ENCODE peak calls at places on chromosome 3, in seven cellular contexts. One of them, this sample, is unnamed.
A peak's percentile ranks its signal among the peaks of the same experiment; 100 is the strongest.

GRCh38 chr3:100590114-100590839 is 19.1 kb upstream of the ADGRG7 start:
- DNase-seq in K562: peak; percentile 53
- DNase-seq in SK-N-SH: peak; percentile 68
- DNase-seq in GM12878: peak; percentile 68
- DNase-seq in HepG2: peak; percentile 66
- DNase-seq in HCT116: peak; percentile 63
- DNase-seq in H1: peak; percentile 67
- DNase-seq in this sample: peak; percentile 70

GRCh38 chr3:112395166-112395894 is 62.4 kb downstream of the CD200 start:
- DNase-seq in GM12878: no peak
- DNase-seq in K562: no peak
- DNase-seq in HepG2: no peak
- DNase-seq in SK-N-SH: no peak
- DNase-seq in HCT116: no peak
- DNase-seq in H1: no peak
- DNase-seq in this sample: no peak

GRCh38 chr3:155281892-155282291 is 11.6 kb downstream of the STRIT1 start:
- DNase-seq in SK-N-SH: no peak
- DNase-seq in HCT116: no peak
- DNase-seq in K562: no peak
- DNase-seq in GM12878: no peak
- DNase-seq in H1: no peak
- DNase-seq in HepG2: no peak
- DNase-seq in this sample: no peak

GRCh38 chr3:192261135-192261534 is 466.2 kb downstream of the FGF12 start:
- DNase-seq in H1: no peak
- DNase-seq in SK-N-SH: no peak
- DNase-seq in GM12878: no peak
- DNase-seq in K562: no peak
- DNase-seq in HepG2: no peak
- DNase-seq in HCT116: no peak
- DNase-seq in this sample: no peak

GRCh38 chr3:129971368-129972052 is 3.0 kb upstream of the TRH start:
- DNase-seq in HCT116: no peak
- DNase-seq in HepG2: peak; percentile 82
- DNase-seq in H1: peak; percentile 61
- DNase-seq in GM12878: no peak
- DNase-seq in SK-N-SH: no peak
- DNase-seq in K562: no peak
- DNase-seq in this sample: no peak

GRCh38 chr3:128497305-128498126 is 4.5 kb upstream of the GATA2 start:
- DNase-seq in HCT116: no peak
- DNase-seq in HepG2: no peak
- DNase-seq in K562: peak; percentile 79
- DNase-seq in H1: peak; percentile 97
- DNase-seq in GM12878: no peak
- DNase-seq in SK-N-SH: peak; percentile 95
- DNase-seq in this sample: no peak

GRCh38 chr3:13047296-13048165 is 25.7 kb downstream of the IQSEC1 start:
- DNase-seq in K562: no peak
- DNase-seq in GM12878: no peak
- DNase-seq in H1: no peak
- DNase-seq in HepG2: no peak
- DNase-seq in SK-N-SH: no peak
- DNase-seq in HCT116: no peak
- DNase-seq in this sample: no peak

GRCh38 chr3:50562866-50563265 is 4.7 kb downstream of the C3orf18 start:
- DNase-seq in SK-N-SH: no peak
- DNase-seq in HCT116: no peak
- DNase-seq in HepG2: no peak
- DNase-seq in K562: no peak
- DNase-seq in GM12878: no peak
- DNase-seq in H1: no peak
- DNase-seq in this sample: no peak

GRCh38 chr3:43866529-43867353 is 176.0 kb downstream of the ABHD5 start:
- DNase-seq in H1: no peak
- DNase-seq in K562: no peak
- DNase-seq in GM12878: no peak
- DNase-seq in HCT116: no peak
- DNase-seq in SK-N-SH: no peak
- DNase-seq in HepG2: no peak
- DNase-seq in this sample: peak; percentile 63

GRCh38 chr3:148420251-148420650 is 277.5 kb upstream of the AGTR1 start:
- DNase-seq in SK-N-SH: no peak
- DNase-seq in HepG2: no peak
- DNase-seq in K562: no peak
- DNase-seq in H1: no peak
- DNase-seq in GM12878: no peak
- DNase-seq in HCT116: no peak
- DNase-seq in this sample: no peak

GRCh38 chr3:189941679-189942078 is 179.0 kb downstream of the P3H2 start:
- DNase-seq in HepG2: peak; percentile 79
- DNase-seq in H1: no peak
- DNase-seq in GM12878: no peak
- DNase-seq in HCT116: no peak
- DNase-seq in K562: no peak
- DNase-seq in SK-N-SH: no peak
- DNase-seq in this sample: no peak

GRCh38 chr3:109337393-109337792 is at the start of gene DPPA4:
- DNase-seq in H1: no peak
- DNase-seq in GM12878: no peak
- DNase-seq in HepG2: no peak
- DNase-seq in SK-N-SH: no peak
- DNase-seq in K562: no peak
- DNase-seq in HCT116: no peak
- DNase-seq in this sample: no peak

GRCh38 chr3:181901626-181902025 is 189.9 kb downstream of the SOX2 start:
- DNase-seq in HCT116: no peak
- DNase-seq in GM12878: no peak
- DNase-seq in SK-N-SH: no peak
- DNase-seq in K562: no peak
- DNase-seq in H1: no peak
- DNase-seq in HepG2: no peak
- DNase-seq in this sample: no peak

GRCh38 chr3:47643092-47643491 is 64.4 kb upstream of the CSPG5 start:
- DNase-seq in SK-N-SH: no peak
- DNase-seq in H1: no peak
- DNase-seq in K562: no peak
- DNase-seq in HepG2: no peak
- DNase-seq in GM12878: no peak
- DNase-seq in HCT116: no peak
- DNase-seq in this sample: no peak

GRCh38 chr3:112688085-112688769 is 47.3 kb upstream of the CCDC80 start:
- DNase-seq in GM12878: no peak
- DNase-seq in H1: no peak
- DNase-seq in SK-N-SH: no peak
- DNase-seq in HCT116: no peak
- DNase-seq in HepG2: no peak
- DNase-seq in K562: no peak
- DNase-seq in this sample: no peak

GRCh38 chr3:69647710-69648109 is 91.6 kb upstream of the MITF start:
- DNase-seq in HepG2: no peak
- DNase-seq in HCT116: no peak
- DNase-seq in GM12878: no peak
- DNase-seq in K562: no peak
- DNase-seq in SK-N-SH: no peak
- DNase-seq in H1: no peak
- DNase-seq in this sample: no peak

GRCh38 chr3:85912981-85913380 is 954.2 kb downstream of the CADM2 start:
- DNase-seq in K562: no peak
- DNase-seq in HepG2: peak; percentile 1
- DNase-seq in H1: no peak
- DNase-seq in GM12878: no peak
- DNase-seq in SK-N-SH: no peak
- DNase-seq in HCT116: no peak
- DNase-seq in this sample: peak; percentile 33

GRCh38 chr3:194828926-194829325 is 143.2 kb downstream of the FAM43A start:
- DNase-seq in HepG2: no peak
- DNase-seq in HCT116: no peak
- DNase-seq in H1: no peak
- DNase-seq in SK-N-SH: no peak
- DNase-seq in GM12878: no peak
- DNase-seq in K562: no peak
- DNase-seq in this sample: no peak

GRCh38 chr3:68876112-68876713 is 56.1 kb downstream of the TAFA4 start:
- DNase-seq in SK-N-SH: peak; percentile 33
- DNase-seq in HepG2: peak; percentile 31
- DNase-seq in GM12878: peak; percentile 17
- DNase-seq in HCT116: peak; percentile 45
- DNase-seq in K562: peak; percentile 43
- DNase-seq in H1: no peak
- DNase-seq in this sample: peak; percentile 47

GRCh38 chr3:48038971-48039481 is 22.8 kb upstream of the MAP4 start:
- DNase-seq in HCT116: no peak
- DNase-seq in K562: no peak
- DNase-seq in HepG2: peak; percentile 30
- DNase-seq in H1: no peak
- DNase-seq in SK-N-SH: no peak
- DNase-seq in GM12878: no peak
- DNase-seq in this sample: no peak

GRCh38 chr3:2098398-2099027 is at the start of gene CNTN4:
- DNase-seq in HCT116: no peak
- DNase-seq in HepG2: peak; percentile 24
- DNase-seq in GM12878: no peak
- DNase-seq in H1: peak; percentile 81
- DNase-seq in SK-N-SH: peak; percentile 98
- DNase-seq in K562: no peak
- DNase-seq in this sample: no peak

GRCh38 chr3:161600185-161600584 is 103.6 kb downstream of the OTOL1 start:
- DNase-seq in SK-N-SH: no peak
- DNase-seq in GM12878: no peak
- DNase-seq in K562: no peak
- DNase-seq in HCT116: no peak
- DNase-seq in H1: no peak
- DNase-seq in HepG2: no peak
- DNase-seq in this sample: no peak

DNA sequence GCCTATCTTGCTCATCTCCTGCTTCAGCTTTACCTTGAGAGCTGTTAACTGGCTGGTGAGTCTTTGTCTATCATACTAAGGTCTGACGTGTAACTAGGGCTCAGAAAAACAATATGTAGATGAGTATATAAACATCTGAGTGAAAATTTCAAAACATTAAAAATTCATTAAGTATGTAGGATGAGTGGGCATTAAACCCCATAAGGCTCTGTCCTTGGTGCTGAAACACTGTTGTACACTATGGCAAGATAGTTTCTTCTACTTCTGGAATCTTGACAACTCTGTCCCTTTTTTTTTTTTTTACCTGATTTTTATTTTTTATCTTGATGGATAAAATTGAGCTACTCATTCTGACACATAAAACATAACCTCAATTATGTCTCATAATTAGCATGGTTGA is 54.4 kb downstream of the DGKG start:
- DNase-seq in SK-N-SH: no peak
- DNase-seq in GM12878: no peak
- DNase-seq in H1: no peak
- DNase-seq in HepG2: peak; percentile 20
- DNase-seq in HCT116: no peak
- DNase-seq in K562: peak; percentile 27
- DNase-seq in this sample: no peak
- TF ChIP-seq SIN3A in SK-N-SH: no peak
- TF ChIP-seq SIN3A in GM12878: no peak
- TF ChIP-seq SIN3A in H1: no peak
- TF ChIP-seq SIN3A in HepG2: no peak
- TF ChIP-seq SIN3A in HCT116: no peak
- TF ChIP-seq SIN3A in K562: no peak
- TF ChIP-seq SIN3A in this sample: no peak

GRCh38 chr3:132087356-132087755 is 52.5 kb upstream of the CPNE4 start:
- DNase-seq in HepG2: no peak
- DNase-seq in K562: no peak
- DNase-seq in HCT116: no peak
- DNase-seq in SK-N-SH: no peak
- DNase-seq in H1: no peak
- DNase-seq in GM12878: no peak
- DNase-seq in this sample: no peak
- TF ChIP-seq SIN3A in HepG2: no peak
- TF ChIP-seq SIN3A in K562: no peak
- TF ChIP-seq SIN3A in HCT116: no peak
- TF ChIP-seq SIN3A in SK-N-SH: no peak
- TF ChIP-seq SIN3A in H1: no peak
- TF ChIP-seq SIN3A in GM12878: no peak
- TF ChIP-seq SIN3A in this sample: no peak

DNA sequence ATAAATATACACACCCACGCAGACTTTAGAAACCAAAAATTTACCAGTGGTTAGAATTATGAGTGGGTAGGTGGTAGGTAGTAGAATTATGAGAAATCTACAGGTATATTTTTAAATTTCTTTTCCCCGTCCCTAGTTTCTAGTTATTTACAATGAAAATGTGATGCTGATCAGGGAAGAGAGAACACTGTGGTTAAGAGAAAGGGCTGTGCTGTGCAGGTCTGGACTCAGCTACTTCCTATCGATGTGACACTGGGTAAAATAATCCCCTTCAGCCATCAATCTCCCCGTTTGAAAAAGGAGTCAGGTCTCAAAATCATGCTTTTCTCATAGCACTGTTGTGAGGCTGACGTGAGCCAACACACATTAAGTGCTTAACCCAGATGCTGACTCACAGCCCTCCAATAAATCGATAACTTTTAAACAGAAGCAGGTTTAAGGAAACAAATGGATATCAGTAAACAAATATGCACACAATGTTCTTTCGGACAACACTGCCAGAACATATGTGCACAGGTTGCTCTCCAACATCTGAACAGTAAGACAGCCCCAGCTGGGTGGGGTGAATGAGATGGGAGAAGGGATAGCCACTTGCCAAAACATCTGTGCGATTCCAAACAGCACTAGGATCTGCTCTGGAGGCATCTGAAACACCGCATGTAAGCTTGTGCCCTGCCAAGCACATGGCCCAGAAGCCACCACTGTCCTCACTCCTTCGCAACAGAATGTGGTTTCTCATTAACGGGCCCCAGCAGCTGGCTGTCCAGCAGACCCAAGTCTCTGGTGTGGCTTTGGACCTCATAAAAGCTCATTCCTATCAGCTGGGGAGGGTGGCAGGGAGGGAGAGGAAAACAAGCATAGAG is 143.1 kb upstream of the PRICKLE2 start:
- DNase-seq in HCT116: no peak
- DNase-seq in HepG2: no peak
- DNase-seq in H1: no peak
- DNase-seq in K562: no peak
- DNase-seq in SK-N-SH: no peak
- DNase-seq in GM12878: no peak
- DNase-seq in this sample: no peak
- TF ChIP-seq SIN3A in HCT116: no peak
- TF ChIP-seq SIN3A in HepG2: no peak
- TF ChIP-seq SIN3A in H1: no peak
- TF ChIP-seq SIN3A in K562: no peak
- TF ChIP-seq SIN3A in SK-N-SH: no peak
- TF ChIP-seq SIN3A in GM12878: no peak
- TF ChIP-seq SIN3A in this sample: no peak

DNA sequence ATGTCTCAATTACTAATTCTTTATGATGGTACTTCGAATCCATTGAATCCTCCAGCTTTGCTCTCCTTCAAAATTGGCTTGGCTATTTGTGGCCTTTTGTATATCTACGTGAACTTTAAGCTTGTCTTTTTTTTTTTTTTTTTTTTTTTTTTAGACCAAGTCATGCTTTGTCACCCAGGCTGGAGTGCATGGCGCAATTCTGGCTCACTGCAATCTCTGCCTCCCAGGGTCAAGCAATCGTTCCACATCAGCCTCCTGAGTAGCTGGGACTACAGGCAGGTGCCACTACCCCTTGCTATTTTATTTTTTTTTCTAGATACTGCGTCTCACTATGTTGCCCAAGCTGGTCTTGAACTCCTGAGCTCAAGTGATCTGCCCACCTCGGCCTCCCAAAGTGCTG is 7.7 kb upstream of the DIPK2A start:
- DNase-seq in GM12878: no peak
- DNase-seq in HCT116: no peak
- DNase-seq in K562: no peak
- DNase-seq in H1: no peak
- DNase-seq in HepG2: no peak
- DNase-seq in SK-N-SH: no peak
- DNase-seq in this sample: no peak
- TF ChIP-seq SIN3A in GM12878: no peak
- TF ChIP-seq SIN3A in HCT116: no peak
- TF ChIP-seq SIN3A in K562: no peak
- TF ChIP-seq SIN3A in H1: no peak
- TF ChIP-seq SIN3A in HepG2: no peak
- TF ChIP-seq SIN3A in SK-N-SH: no peak
- TF ChIP-seq SIN3A in this sample: no peak

This sample was measured in Panc1.